ENCODE peak calls at places on chromosomes 6 and 20, in four cellular contexts. L, Z, S and D are unnamed samples.

GRCh38 chr6:52176550-52176949 is 9.6 kb upstream of the IL17A start:
- DNase-seq in L (no peak), Z (no peak), S (no peak), D (no peak)

GRCh38 chr6:169427856-169428255 is 174.2 kb upstream of the THBS2 start:
- DNase-seq in L (no peak), Z (no peak), S (peak), D (no peak)

GRCh38 chr20:33415948-33416347 is 14.6 kb upstream of the CDK5RAP1 start:
- DNase-seq in L (no peak), Z (no peak), S (peak), D (peak)

GRCh38 chr20:5658897-5659296 is 91.3 kb upstream of the SHLD1 start:
- DNase-seq in L (no peak), Z (peak), S (peak), D (no peak)

GRCh38 chr20:17611540-17612286 is 41.8 kb downstream of the DSTN start:
- DNase-seq in L (no peak), Z (no peak), S (no peak), D (no peak)

GRCh38 chr20:42442728-42443127 is 747.0 kb downstream of the PTPRT start:
- DNase-seq in L (no peak), Z (no peak), S (no peak), D (no peak)

GRCh38 chr6:5764401-5764955 is 242.2 kb downstream of the NRN1 start:
- DNase-seq in L (no peak), Z (no peak), S (no peak), D (peak)

GRCh38 chr6:9502991-9503761 is 911.7 kb downstream of the TFAP2A start:
- DNase-seq in L (no peak), Z (no peak), S (peak), D (no peak)

GRCh38 chr20:25100914-25101313 is 19.0 kb upstream of the VSX1 start:
- DNase-seq in L (no peak), Z (no peak), S (no peak), D (no peak)

GRCh38 chr20:856361-856775 is 22.9 kb downstream of the FAM110A start:
- DNase-seq in L (peak), Z (no peak), S (peak), D (no peak)

GRCh38 chr6:87029711-87030314 is 65.1 kb downstream of the CGA start:
- DNase-seq in L (no peak), Z (peak), S (peak), D (peak)

GRCh38 chr6:148407372-148407771 is 64.7 kb downstream of the SASH1 start:
- DNase-seq in L (no peak), Z (no peak), S (peak), D (no peak)